ENCODE peak calls at places on chromosomes 1 and 21, in seven cellular contexts. P, I, J, Y, R, H and C are unnamed samples.

GRCh38 chr1:10537082-10537766 is 62.5 kb downstream of the PEX14 start:
- DNase-seq in P (no peak), I (no peak), J (no peak), Y (no peak), R (no peak), H (no peak), C (no peak)

GRCh38 chr21:44066116-44066515 is 41.1 kb upstream of the PWP2 start:
- DNase-seq in P (no peak), I (peak; percentile 78), J (no peak), Y (no peak), R (no peak), H (no peak), C (no peak)

GRCh38 chr1:199878818-199879217 is 148.7 kb upstream of the NR5A2 start:
- DNase-seq in P (no peak), I (no peak), J (no peak), Y (no peak), R (no peak), H (no peak), C (no peak)

GRCh38 chr1:112935474-112936289 is 20.3 kb downstream of the SLC16A1 start:
- DNase-seq in P (no peak), I (no peak), J (no peak), Y (peak; percentile 81), R (peak; percentile 81), H (no peak), C (no peak)

GRCh38 chr1:231374394-231374793 is 36.3 kb downstream of the SPRTN start:
- DNase-seq in P (no peak), I (no peak), J (no peak), Y (no peak), R (no peak), H (no peak), C (no peak)

GRCh38 chr1:243253927-243254232 is 1.2 kb downstream of the CEP170 start:
- DNase-seq in P (no peak), I (no peak), J (no peak), Y (no peak), R (no peak), H (no peak), C (no peak)

GRCh38 chr1:15442759-15443158 is 4.5 kb downstream of the CTRC start:
- DNase-seq in P (no peak), I (no peak), J (no peak), Y (no peak), R (no peak), H (no peak), C (no peak)

GRCh38 chr21:45335151-45335760 is 47.6 kb upstream of the POFUT2 start:
- DNase-seq in P (no peak), I (no peak), J (peak; percentile 40), Y (no peak), R (no peak), H (no peak), C (no peak)

GRCh38 chr1:234605983-234606730 is 3.8 kb downstream of the IRF2BP2 start:
- DNase-seq in P (no peak), I (peak; percentile 87), J (no peak), Y (peak; percentile 62), R (peak; percentile 81), H (no peak), C (no peak)

GRCh38 chr1:234967121-234967520 is 161.5 kb downstream of the TOMM20 start:
- DNase-seq in P (no peak), I (peak; percentile 63), J (peak; percentile 52), Y (no peak), R (no peak), H (no peak), C (no peak)

GRCh38 chr1:57868895-57869294 is 445.0 kb upstream of the DAB1 start:
- DNase-seq in P (no peak), I (no peak), J (no peak), Y (no peak), R (no peak), H (no peak), C (no peak)

GRCh38 chr1:20733361-20733975 is 965 bp upstream of the SH2D5 start:
- DNase-seq in P (no peak), I (no peak), J (no peak), Y (no peak), R (no peak), H (no peak), C (no peak)

GRCh38 chr1:91684599-91685196 is 184.0 kb downstream of the CDC7 start:
- DNase-seq in P (no peak), I (no peak), J (no peak), Y (peak; percentile 29), R (peak; percentile 48), H (no peak), C (no peak)

GRCh38 chr1:54854376-54855020 is 32.5 kb downstream of the DHCR24 start:
- DNase-seq in P (no peak), I (peak; percentile 64), J (peak; percentile 40), Y (peak; percentile 46), R (no peak), H (no peak), C (no peak)

GRCh38 chr1:201025571-201026002 is 2.1 kb upstream of the KIF21B start:
- DNase-seq in P (peak; percentile 66), I (no peak), J (no peak), Y (peak; percentile 61), R (peak; percentile 39), H (no peak), C (peak; percentile 64)
- H3K4me3 ChIP-seq in P (no peak overlapping the region), I (no peak overlapping the region), J (no peak overlapping the region), Y (no peak overlapping the region), R (no peak overlapping the region), H (no peak overlapping the region), C (no peak overlapping the region)

GRCh38 chr1:118973536-118974160 is 14.5 kb downstream of the TBX15 start:
- DNase-seq in P (peak; percentile 67), I (no peak), J (no peak), Y (no peak), R (no peak), H (no peak), C (no peak)
- H3K4me3 ChIP-seq in P (no peak overlapping the region), I (no peak overlapping the region), J (no peak overlapping the region), Y (no peak overlapping the region), R (no peak overlapping the region), H (no peak overlapping the region), C (no peak overlapping the region)

GRCh38 chr1:212457740-212458338 is 25.1 kb downstream of the NENF start:
- DNase-seq in P (no peak), I (no peak), J (no peak), Y (peak; percentile 21), R (peak; percentile 63), H (no peak), C (no peak)

GRCh38 chr1:212453156-212453857 is 20.6 kb downstream of the NENF start:
- DNase-seq in P (no peak), I (no peak), J (peak; percentile 43), Y (no peak), R (no peak), H (no peak), C (peak; percentile 73)

GRCh38 chr1:212454741-212455140 is 22.0 kb downstream of the NENF start:
- DNase-seq in P (no peak), I (no peak), J (no peak), Y (no peak), R (no peak), H (no peak), C (peak; percentile 46)

GRCh38 chr1:212456166-212456528 is 23.4 kb downstream of the NENF start:
- DNase-seq in P (no peak), I (no peak), J (no peak), Y (no peak), R (peak; percentile 29), H (no peak), C (peak; percentile 70)

GRCh38 chr1:212455406-212456165 is 22.9 kb downstream of the NENF start:
- DNase-seq in P (peak; percentile 46), I (peak; percentile 98), J (peak; percentile 92), Y (peak; percentile 55), R (peak; percentile 90), H (peak; percentile 89), C (peak; percentile 97)
- H3K4me3 ChIP-seq in P (peak overlapping the region; percentile 17), I (no peak overlapping the region), J (no peak overlapping the region), Y (no peak overlapping the region), R (no peak overlapping the region), H (peak overlapping the region; percentile 54), C (no peak overlapping the region)

GRCh38 chr1:172931846-172932245 is 118.9 kb downstream of the TNFSF18 start:
- DNase-seq in P (no peak), I (no peak), J (no peak), Y (peak; percentile 41), R (no peak), H (no peak), C (no peak)

GRCh38 chr1:172934417-172934762 is 116.4 kb downstream of the TNFSF18 start:
- DNase-seq in P (no peak), I (no peak), J (no peak), Y (no peak), R (no peak), H (no peak), C (no peak)

GRCh38 chr1:172935062-172935592 is 115.6 kb downstream of the TNFSF18 start:
- DNase-seq in P (no peak), I (no peak), J (no peak), Y (peak; percentile 35), R (peak; percentile 72), H (no peak), C (no peak)

GRCh38 chr1:172931340-172931739 is 119.4 kb downstream of the TNFSF18 start:
- DNase-seq in P (no peak), I (no peak), J (no peak), Y (no peak), R (no peak), H (no peak), C (no peak)

DNA sequence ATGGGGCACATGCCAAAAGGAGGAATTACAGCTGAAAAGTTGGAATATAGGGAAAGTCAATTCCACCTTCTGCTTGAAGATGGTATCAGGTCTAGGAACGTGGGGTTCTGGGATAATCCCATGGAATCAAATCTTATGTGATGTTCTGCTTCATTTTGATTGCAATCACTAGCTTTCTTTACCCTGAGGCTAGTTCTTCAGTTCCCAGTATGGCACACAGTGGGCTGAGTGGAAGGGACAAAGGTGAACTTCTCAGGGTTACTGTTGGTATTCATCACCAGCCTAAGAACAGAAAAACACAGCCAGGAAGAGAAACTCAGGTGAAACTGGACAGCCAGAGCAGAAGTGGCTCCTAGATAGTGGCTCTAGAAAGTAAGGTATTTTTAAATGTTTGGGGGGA is 117.8 kb downstream of the TNFSF18 start:
- DNase-seq in P (no peak), I (no peak), J (no peak), Y (no peak), R (no peak), H (no peak), C (no peak)
- H3K4me3 ChIP-seq in P (no peak overlapping the region), I (no peak overlapping the region), J (no peak overlapping the region), Y (no peak overlapping the region), R (no peak overlapping the region), H (no peak overlapping the region), C (no peak overlapping the region)

DNA sequence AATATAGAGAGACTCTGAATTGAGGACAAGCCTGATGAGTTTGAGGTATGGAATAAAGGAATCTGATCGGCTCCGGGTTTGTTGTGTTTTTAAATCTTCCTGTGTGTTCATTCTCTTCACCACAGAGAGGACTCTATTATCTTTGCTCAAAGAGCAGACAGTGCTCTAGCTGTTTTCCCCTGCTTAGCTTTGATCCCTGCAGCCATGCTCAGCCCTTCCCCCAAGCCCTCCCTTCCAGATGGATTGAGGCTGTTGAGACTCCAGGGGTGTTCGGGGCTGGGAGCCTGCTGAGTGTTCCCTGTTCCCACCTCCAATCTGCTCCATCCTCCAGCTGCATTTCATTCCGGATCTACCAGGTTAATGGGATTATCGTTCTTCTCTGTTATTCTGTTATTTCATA is 74.2 kb upstream of the CXADR start:
- DNase-seq in P (no peak), I (no peak), J (no peak), Y (no peak), R (no peak), H (no peak), C (no peak)
- H3K4me3 ChIP-seq in P (no peak overlapping the region), I (no peak overlapping the region), J (no peak overlapping the region), Y (no peak overlapping the region), R (no peak overlapping the region), H (no peak overlapping the region), C (no peak overlapping the region)

GRCh38 chr1:119632103-119632490 is 16.0 kb downstream of the ZNF697 start:
- DNase-seq in P (no peak), I (no peak), J (no peak), Y (no peak), R (no peak), H (no peak), C (no peak)
- H3K4me3 ChIP-seq in P (no peak overlapping the region), I (no peak overlapping the region), J (no peak overlapping the region), Y (no peak overlapping the region), R (peak overlapping the region; percentile 6), H (peak overlapping the region; percentile 61), C (no peak overlapping the region)